ENCODE peak calls at places on chromosomes 12 and 14, in nine cellular contexts. O, H, M, J, G, I, R, Z and N are unnamed samples.

GRCh38 chr14:81205639-81206038 is 15.1 kb downstream of the GTF2A1 start:
- DNase-seq in O (no peak), H (no peak), M (no peak), J (no peak), G (no peak), I (no peak), R (no peak), Z (no peak), N (no peak)

GRCh38 chr12:5452569-5452968 is 20.7 kb downstream of the NTF3 start:
- DNase-seq in O (no peak), H (no peak), M (no peak), J (no peak), G (no peak), I (no peak), R (no peak), Z (no peak), N (no peak)

GRCh38 chr14:47675239-47675488 is 241 bp downstream of the MDGA2 start:
- DNase-seq in O (no peak), H (no peak), M (no peak), J (no peak), G (no peak), I (no peak), R (no peak), Z (no peak), N (no peak)

GRCh38 chr14:21978184-21978998 is 304.8 kb upstream of the OR4E1 start:
- DNase-seq in O (peak; percentile 12), H (no peak), M (peak; percentile 21), J (no peak), G (peak; percentile 62), I (peak; percentile 39), R (peak; percentile 68), Z (peak; percentile 85), N (no peak)

GRCh38 chr14:77265561-77266335 is 5.3 kb downstream of the NGB start:
- DNase-seq in O (no peak), H (no peak), M (no peak), J (no peak), G (no peak), I (no peak), R (no peak), Z (peak; percentile 30), N (no peak)

GRCh38 chr14:105165761-105166485 is 2.7 kb downstream of the JAG2 start:
- DNase-seq in O (no peak), H (no peak), M (no peak), J (no peak), G (no peak), I (no peak), R (no peak), Z (no peak), N (no peak)

GRCh38 chr12:108523365-108523764 is 8.3 kb downstream of the FICD start:
- DNase-seq in O (no peak), H (no peak), M (no peak), J (no peak), G (no peak), I (no peak), R (no peak), Z (no peak), N (no peak)

GRCh38 chr12:131287938-131288797 is 334.5 kb downstream of the ADGRD1 start:
- DNase-seq in O (no peak), H (no peak), M (no peak), J (no peak), G (no peak), I (no peak), R (no peak), Z (no peak), N (no peak)

DNA sequence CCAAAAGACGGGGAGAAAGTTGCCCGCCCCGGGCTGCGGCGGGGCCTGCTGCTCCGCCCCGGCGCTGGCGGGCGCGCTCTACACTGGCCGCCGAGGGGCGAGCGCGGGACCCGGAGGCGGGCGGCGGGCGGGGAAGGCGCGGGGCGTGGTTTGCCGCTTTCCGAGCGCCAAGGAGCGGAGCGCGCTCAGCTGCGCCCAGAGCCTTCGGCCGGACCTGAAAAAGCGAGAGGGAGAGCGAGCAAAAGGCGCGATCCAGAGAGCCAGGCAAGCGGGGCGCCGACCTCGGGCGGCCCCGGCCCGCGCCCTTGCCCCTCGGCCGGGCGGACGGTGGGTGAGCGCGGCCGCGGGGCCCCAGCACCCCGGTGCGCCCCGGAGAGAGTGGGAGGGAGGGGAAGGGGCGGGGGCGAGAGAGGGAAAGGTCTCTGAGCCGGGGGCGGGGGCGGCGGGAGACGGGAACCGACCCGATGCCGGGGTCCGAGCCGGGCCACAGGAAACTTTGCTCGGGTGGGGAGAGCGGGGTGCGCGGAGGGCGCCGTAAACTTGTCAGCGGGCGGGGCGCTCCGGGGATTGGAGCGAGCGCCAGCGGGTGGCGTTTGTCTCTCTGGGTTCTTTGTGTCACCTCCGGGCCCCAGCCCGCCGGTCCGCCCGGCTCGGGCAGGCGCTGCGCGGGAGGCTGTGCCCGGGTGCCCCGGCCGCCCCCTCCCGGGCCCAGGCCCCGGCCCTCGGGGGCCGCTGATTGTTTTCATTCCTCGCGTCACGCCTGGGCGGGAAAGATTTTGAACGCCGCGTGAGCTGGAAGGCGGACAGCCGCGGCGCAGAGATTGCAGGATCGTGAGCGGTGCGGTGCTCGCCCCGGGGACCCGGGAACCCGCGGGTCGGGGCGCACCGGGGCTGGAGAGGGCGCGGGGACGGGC is at the start of gene SYNE2:
- DNase-seq in O (peak; percentile 67), H (peak; percentile 82), M (peak; percentile 62), J (peak; percentile 90), G (peak; percentile 75), I (peak; percentile 85), R (peak; percentile 89), Z (peak; percentile 88), N (no peak)
- TF ChIP-seq CTCF in O (no peak), H (peak; percentile 61), M (peak; percentile 19), J (no peak), G (peak; percentile 12), I (no peak), R (no peak), Z (peak; percentile 9), N (peak; percentile 42)

GRCh38 chr14:74920281-74920680 is 2.8 kb downstream of the RPS6KL1 start:
- DNase-seq in O (no peak), H (no peak), M (no peak), J (no peak), G (no peak), I (no peak), R (no peak), Z (no peak), N (no peak)

GRCh38 chr14:74922752-74923401 is at the start of gene RPS6KL1:
- DNase-seq in O (peak; percentile 71), H (peak; percentile 85), M (peak; percentile 52), J (peak; percentile 84), G (peak; percentile 57), I (peak; percentile 81), R (peak; percentile 82), Z (peak; percentile 97), N (no peak)

GRCh38 chr14:74924061-74924460 is 1.0 kb upstream of the RPS6KL1 start:
- DNase-seq in O (no peak), H (no peak), M (no peak), J (no peak), G (no peak), I (no peak), R (no peak), Z (no peak), N (no peak)

GRCh38 chr14:74921053-74921620 is 1.9 kb downstream of the RPS6KL1 start:
- DNase-seq in O (no peak), H (no peak), M (no peak), J (no peak), G (no peak), I (no peak), R (no peak), Z (no peak), N (no peak)

DNA sequence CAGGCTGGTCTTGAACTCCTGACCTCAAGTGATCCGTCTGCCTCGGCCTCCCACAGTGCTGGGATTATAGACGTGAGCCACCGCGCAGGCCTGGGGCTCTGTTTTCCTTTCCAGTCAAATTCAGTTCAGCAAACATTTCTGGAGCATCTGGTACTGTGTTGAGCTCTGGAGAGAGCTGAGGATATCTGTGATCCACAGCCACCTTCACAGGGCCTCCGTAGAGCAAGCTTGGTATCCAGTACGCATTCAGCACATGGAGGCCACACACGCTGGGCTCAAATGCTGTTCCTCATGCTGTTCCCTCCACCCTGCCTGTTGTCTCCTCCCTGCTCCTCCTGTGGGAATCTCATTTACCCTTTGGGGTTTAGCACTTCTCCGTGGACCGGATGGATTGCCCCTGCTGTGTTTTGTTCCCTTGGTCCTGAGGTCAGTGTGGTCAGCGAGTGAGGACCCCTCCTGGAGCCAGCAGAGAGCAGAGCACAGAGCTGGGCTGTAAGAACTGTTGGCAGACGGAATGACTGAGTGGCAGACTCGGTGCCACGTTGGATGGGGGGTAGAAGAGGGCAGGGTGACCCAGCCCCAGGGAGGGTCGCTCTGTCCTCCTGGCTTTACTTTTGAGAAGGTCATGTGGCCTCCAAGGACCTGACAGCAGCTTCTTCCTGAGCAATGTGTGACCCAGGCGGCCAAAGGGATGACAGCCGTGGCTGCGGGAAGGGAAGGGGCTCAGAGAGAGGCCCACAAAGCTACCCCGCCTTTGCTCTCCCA is 891 bp downstream of the RPS6KL1 start:
- DNase-seq in O (no peak), H (no peak), M (no peak), J (no peak), G (no peak), I (no peak), R (no peak), Z (no peak), N (no peak)
- H3K4me3 ChIP-seq in O (no peak overlapping the region), H (peak overlapping the region; percentile 84), M (peak overlapping the region; percentile 74), J (peak overlapping the region; percentile 51), G (no peak overlapping the region), I (peak overlapping the region; percentile 63), R (no peak overlapping the region), Z (peak overlapping the region; percentile 89), N (peak overlapping the region; percentile 79)

GRCh38 chr12:12812605-12813119 is 484 bp upstream of the DDX47 start:
- DNase-seq in O (no peak), H (no peak), M (no peak), J (no peak), G (peak; percentile 53), I (no peak), R (no peak), Z (no peak), N (no peak)

GRCh38 chr12:12811343-12811742 is 1.8 kb upstream of the DDX47 start:
- DNase-seq in O (no peak), H (no peak), M (no peak), J (no peak), G (no peak), I (no peak), R (no peak), Z (no peak), N (no peak)

GRCh38 chr12:12812163-12812562 is 983 bp upstream of the DDX47 start:
- DNase-seq in O (no peak), H (no peak), M (no peak), J (no peak), G (peak; percentile 81), I (no peak), R (no peak), Z (no peak), N (no peak)

GRCh38 chr12:12807970-12808702 is 5.0 kb upstream of the DDX47 start:
- DNase-seq in O (peak; percentile 38), H (peak; percentile 44), M (no peak), J (no peak), G (no peak), I (peak; percentile 43), R (peak; percentile 58), Z (no peak), N (no peak)

DNA sequence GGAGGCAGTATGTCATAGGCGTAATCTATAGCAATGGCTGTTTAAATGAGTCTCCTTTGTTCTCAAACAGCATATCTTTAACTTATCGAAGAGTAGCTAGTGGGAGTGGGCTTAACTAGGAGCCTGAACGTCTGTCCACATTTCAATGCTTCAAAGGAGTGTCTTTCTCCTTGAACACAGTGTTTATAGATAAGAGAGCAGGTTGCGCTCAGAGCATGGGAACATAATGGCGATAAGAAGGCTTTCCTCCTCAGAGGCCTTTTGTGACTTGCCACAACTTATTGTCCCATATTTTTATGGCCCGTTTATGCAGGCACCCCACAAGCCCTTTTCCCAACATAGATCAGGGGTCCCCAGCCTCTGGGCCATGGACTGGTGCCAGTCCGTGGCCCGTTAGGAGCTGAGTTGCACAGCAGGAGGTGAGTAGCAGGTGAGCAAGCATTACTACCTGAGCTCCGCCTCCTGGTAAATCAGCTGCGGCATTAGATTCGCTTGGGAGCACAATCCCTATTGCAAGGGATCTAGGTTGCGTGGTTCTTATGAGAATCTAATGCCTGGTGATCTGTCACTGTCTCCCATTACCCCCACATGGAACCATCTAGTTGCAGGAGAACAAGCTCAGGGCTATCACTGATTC is 2.5 kb upstream of the DDX47 start:
- DNase-seq in O (no peak), H (no peak), M (no peak), J (no peak), G (no peak), I (no peak), R (no peak), Z (peak; percentile 36), N (no peak)
- H3K27ac ChIP-seq in O (no peak overlapping the region), H (peak overlapping the region; percentile 95), M (no peak overlapping the region), J (no peak overlapping the region), G (no peak overlapping the region), I (peak overlapping the region; percentile 65), R (no peak overlapping the region), Z (no peak overlapping the region), N (no peak overlapping the region)

DNA sequence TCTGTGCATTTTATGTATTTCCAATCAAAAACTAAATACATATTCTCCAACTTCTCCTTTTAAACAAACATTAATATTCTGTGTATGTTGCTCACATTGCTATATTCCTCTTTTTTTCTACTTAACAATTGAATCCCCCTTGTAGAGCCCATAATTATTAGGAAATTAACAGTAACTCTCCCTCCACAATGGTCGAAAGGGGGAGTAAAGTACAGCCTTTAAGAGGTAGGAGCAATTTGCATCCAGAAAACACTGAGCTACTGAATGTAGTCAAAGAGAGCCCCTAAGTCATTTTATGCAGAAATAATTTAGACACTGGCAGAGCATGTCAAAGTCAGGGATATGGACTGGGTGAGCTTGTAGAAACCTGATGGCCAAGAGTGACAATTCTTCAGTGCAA is 57.2 kb upstream of the SCN8A start:
- DNase-seq in O (peak; percentile 36), H (no peak), M (no peak), J (no peak), G (peak; percentile 46), I (no peak), R (peak; percentile 11), Z (peak; percentile 54), N (no peak)
- TF ChIP-seq CTCF in O (peak; percentile 27), H (no peak), M (no peak), J (no peak), G (peak; percentile 29), I (no peak), R (peak; percentile 31), Z (peak; percentile 55), N (no peak)